ENCODE peak calls at places on chromosome 2, in ten cellular contexts. Z is cardiac muscle cell, D is chondrocyte, U is progenitor cell of endocrine pancreas, V is H9, M is lower leg skin, E is choroid plexus epithelial cell, K is Calu3, I is psoas muscle, R is BJ. J is an unnamed sample.

GRCh38 chr2:158128168-158128973 is 26.7 kb downstream of the UPP2 start:
- DNase-seq in Z (no peak), D (no peak), R (no peak), V (no peak), E (no peak), I (no peak), M (no peak), K (peak), U (no peak), J (no peak)

GRCh38 chr2:121527009-121527682 is 3.5 kb upstream of the RNU4ATAC start:
- DNase-seq in E (peak), Z (no peak), I (no peak), K (no peak), M (no peak), D (no peak), R (no peak), V (no peak), U (no peak), J (no peak)

GRCh38 chr2:241441492-241441891 is 66.9 kb downstream of the STK25 start:
- DNase-seq in E (no peak), U (no peak), M (no peak), R (no peak), Z (no peak), I (no peak), V (no peak), D (no peak), K (no peak), J (peak)

GRCh38 chr2:73827018-73827417 is 1.7 kb upstream of the STAMBP start:
- DNase-seq in U (no peak), R (no peak), Z (peak), D (no peak), I (no peak), M (no peak), E (peak), K (no peak), V (no peak), J (no peak)

GRCh38 chr2:85605406-85606115 is 3.1 kb upstream of the TMEM150A start:
- DNase-seq in E (peak), Z (no peak), K (no peak), D (no peak), V (no peak), M (no peak), U (no peak), I (no peak), R (no peak), J (no peak)

GRCh38 chr2:180614776-180615175 is 365.6 kb upstream of the UBE2E3 start:
- DNase-seq in U (no peak), V (no peak), M (no peak), R (no peak), I (no peak), K (no peak), Z (no peak), D (no peak), E (no peak), J (no peak)

GRCh38 chr2:55530539-55531081 is 11.1 kb downstream of the CFAP36 start:
- DNase-seq in K (no peak), V (no peak), M (no peak), U (no peak), I (no peak), R (no peak), D (no peak), Z (no peak), E (no peak), J (no peak)

GRCh38 chr2:232951891-232952290 is 61.2 kb downstream of the NGEF start:
- DNase-seq in D (no peak), U (no peak), I (no peak), M (no peak), E (no peak), R (no peak), Z (no peak), K (no peak), V (no peak), J (no peak)

GRCh38 chr2:74945783-74946165 is 12.7 kb upstream of the POLE4 start:
- DNase-seq in V (no peak), D (no peak), U (no peak), I (no peak), K (no peak), E (peak), R (no peak), M (no peak), Z (no peak), J (no peak)

GRCh38 chr2:160353813-160354212 is 139.8 kb downstream of the RBMS1 start:
- DNase-seq in Z (no peak), U (no peak), D (no peak), I (no peak), V (no peak), K (no peak), R (no peak), E (no peak), M (no peak), J (no peak)

GRCh38 chr2:160354677-160355076 is 138.9 kb downstream of the RBMS1 start:
- DNase-seq in U (no peak), Z (no peak), M (no peak), K (no peak), D (no peak), V (no peak), R (no peak), I (no peak), E (no peak), J (no peak)

GRCh38 chr2:160352492-160352891 is 141.1 kb downstream of the RBMS1 start:
- DNase-seq in U (no peak), R (no peak), V (no peak), I (no peak), E (peak), Z (no peak), K (no peak), M (no peak), D (no peak), J (no peak)

GRCh38 chr2:160351978-160352377 is 141.6 kb downstream of the RBMS1 start:
- DNase-seq in K (no peak), M (no peak), D (no peak), R (no peak), Z (no peak), I (no peak), U (no peak), E (peak), V (no peak), J (no peak)

DNA sequence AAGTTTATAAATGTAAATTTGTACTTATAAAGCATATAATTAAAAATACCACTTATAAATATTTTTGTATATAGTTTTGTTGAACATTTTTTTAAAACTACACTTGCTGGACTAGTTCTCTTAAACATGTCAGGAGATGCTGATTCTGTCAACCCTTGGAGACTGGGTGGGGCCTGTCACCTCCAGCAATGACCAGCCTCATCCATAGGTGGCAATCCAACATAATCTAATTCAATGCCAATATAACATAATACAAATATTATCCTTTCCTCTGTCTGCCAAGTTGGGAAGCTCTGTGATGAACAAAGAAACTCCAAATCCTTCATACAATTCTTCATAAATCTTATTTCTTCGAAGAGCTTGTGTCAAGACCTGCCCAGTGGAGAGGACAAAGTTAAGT is 140.4 kb downstream of the RBMS1 start:
- DNase-seq in K (peak), Z (no peak), D (no peak), M (no peak), V (no peak), I (no peak), R (no peak), E (no peak), U (no peak), J (no peak)
- TF ChIP-seq CTCF in K (peak), Z (no peak), D (peak), M (no peak), V (peak), I (no peak), R (no peak), E (peak), U (no peak), J (peak)

GRCh38 chr2:43165378-43166025 is 60.9 kb downstream of the ZFP36L2 start:
- DNase-seq in Z (no peak), D (no peak), V (no peak), K (no peak), R (no peak), U (no peak), M (no peak), E (no peak), I (no peak), J (no peak)
- TF ChIP-seq CTCF in Z (peak), D (peak), V (peak), K (no peak), R (no peak), U (peak), M (no peak), E (peak), I (no peak), J (peak)

GRCh38 chr2:71560286-71561011 is 107.1 kb downstream of the DYSF start:
- DNase-seq in V (no peak), D (peak), U (no peak), K (no peak), I (peak), E (no peak), R (no peak), Z (no peak), M (no peak), J (no peak)

GRCh38 chr2:71559828-71560210 is 106.5 kb downstream of the DYSF start:
- DNase-seq in U (no peak), D (no peak), E (no peak), M (no peak), Z (no peak), R (no peak), K (no peak), V (no peak), I (peak), J (no peak)

GRCh38 chr2:71558300-71559051 is 105.1 kb downstream of the DYSF start:
- DNase-seq in E (peak), D (peak), I (peak), K (no peak), Z (no peak), U (no peak), R (no peak), V (peak), M (no peak), J (no peak)

GRCh38 chr2:71557321-71557720 is 104.0 kb downstream of the DYSF start:
- DNase-seq in I (peak), U (no peak), E (no peak), V (peak), D (peak), R (no peak), M (no peak), K (no peak), Z (no peak), J (no peak)

DNA sequence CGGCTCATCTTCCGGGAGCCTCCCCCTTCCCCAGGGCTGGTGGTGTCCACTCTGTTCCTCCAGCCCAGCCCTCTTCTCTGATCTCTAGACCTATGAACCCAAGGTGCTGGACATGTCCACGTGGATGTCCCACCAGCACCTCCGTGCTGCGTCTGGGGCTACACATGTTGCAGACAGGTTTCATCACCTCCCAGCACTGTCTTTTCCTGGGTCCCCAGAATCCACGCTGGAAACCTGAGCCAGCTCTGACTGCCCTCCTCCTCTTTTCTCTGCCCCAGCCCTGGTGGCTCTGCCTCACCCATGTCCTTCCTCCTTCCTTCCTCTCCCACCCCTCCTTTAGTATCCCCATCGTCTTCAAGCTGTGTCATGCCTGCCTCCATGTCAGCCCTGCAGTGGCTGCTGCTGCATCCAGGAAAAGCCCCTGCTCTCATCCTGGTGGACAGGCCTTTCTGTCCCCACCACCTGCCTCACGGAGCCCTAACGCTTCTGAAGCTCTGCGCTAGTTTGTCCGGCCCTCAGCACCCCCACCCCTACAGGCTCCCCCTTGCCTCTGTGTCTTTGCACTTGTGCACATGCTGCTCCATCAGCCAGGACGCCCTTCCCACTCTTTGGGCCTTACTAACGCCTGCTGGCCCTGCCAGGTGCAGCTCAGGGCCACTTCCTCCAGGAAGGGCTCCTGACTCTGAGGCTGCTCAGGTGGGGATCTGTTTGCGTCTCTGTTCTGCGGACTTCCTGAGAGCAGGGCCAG is 105.9 kb downstream of the DYSF start:
- DNase-seq in D (peak), Z (no peak), U (no peak), K (no peak), M (no peak), V (no peak), I (peak), E (no peak), R (no peak), J (no peak)
- TF ChIP-seq CTCF in D (no peak), Z (no peak), U (no peak), K (no peak), M (no peak), V (no peak), I (no peak), E (no peak), R (no peak), J (no peak)

GRCh38 chr2:33250417-33251029 is 225.9 kb upstream of the RASGRP3 start:
- DNase-seq in U (no peak), R (no peak), E (no peak), V (no peak), M (no peak), Z (no peak), I (no peak), D (no peak), K (no peak), J (no peak)
- TF ChIP-seq CTCF in U (no peak), R (no peak), E (no peak), V (no peak), M (no peak), Z (no peak), I (no peak), D (no peak), K (no peak), J (no peak)

GRCh38 chr2:3463914-3464313 is 55.4 kb downstream of the ADI1 start:
- DNase-seq in E (no peak), M (no peak), V (no peak), U (no peak), I (peak), R (no peak), K (no peak), Z (no peak), D (peak), J (no peak)

GRCh38 chr2:3463156-3463835 is 56.0 kb downstream of the ADI1 start:
- DNase-seq in K (no peak), D (peak), R (no peak), I (peak), U (no peak), Z (no peak), M (peak), E (no peak), V (no peak), J (no peak)

GRCh38 chr2:3460831-3461544 is 58.3 kb downstream of the ADI1 start:
- DNase-seq in K (no peak), Z (no peak), V (peak), E (no peak), D (peak), U (no peak), R (no peak), M (peak), I (peak), J (no peak)

GRCh38 chr2:3461781-3462492 is 57.4 kb downstream of the ADI1 start:
- DNase-seq in D (peak), U (no peak), R (no peak), Z (peak), V (no peak), E (peak), K (peak), M (peak), I (peak), J (peak)

DNA sequence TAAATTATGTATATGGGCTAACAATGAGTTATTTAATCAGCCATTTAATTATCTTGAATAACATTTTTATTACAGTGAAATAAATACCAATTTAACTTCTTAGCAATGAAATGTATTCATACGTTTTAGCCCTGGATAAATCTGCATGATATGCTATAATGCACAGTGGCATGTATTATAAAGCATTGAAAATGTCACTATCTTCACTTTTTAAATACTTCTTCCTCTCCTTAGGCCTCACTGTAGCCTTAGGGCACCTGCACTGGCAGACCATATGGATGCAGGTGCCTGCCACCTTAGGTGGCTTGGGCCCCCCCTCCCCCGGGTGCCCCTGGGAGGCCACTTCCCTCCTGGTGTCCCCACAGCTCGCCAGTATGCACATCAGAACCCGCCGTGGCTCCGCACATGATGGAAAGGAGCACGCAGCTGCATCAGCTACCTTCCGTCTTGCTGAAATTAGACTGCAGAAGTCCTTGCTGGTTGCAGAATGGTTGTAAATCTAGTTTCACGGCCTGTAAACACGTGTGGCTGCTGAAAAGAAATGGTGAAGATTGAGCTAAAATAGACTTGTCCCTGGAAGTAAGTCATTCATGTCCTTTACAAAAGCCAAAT is 56.7 kb downstream of the ADI1 start:
- DNase-seq in U (no peak), M (peak), E (no peak), I (peak), K (no peak), D (peak), V (no peak), Z (no peak), R (no peak), J (no peak)
- TF ChIP-seq CTCF in U (peak), M (no peak), E (no peak), I (no peak), K (no peak), D (peak), V (no peak), Z (no peak), R (no peak), J (no peak)

J was measured in GM13977.